ENCODE peak calls at places on chromosomes 4 and X, in five cellular contexts. One of them, this sample, is unnamed.

GRCh38 chr4:113952452-113953029 is 26.9 kb downstream of the ARSJ start:
- DNase-seq in fibroblast of lung: peak
- DNase-seq in aorta: no peak
- DNase-seq in heart right ventricle: no peak
- DNase-seq in SK-N-DZ: peak
- DNase-seq in this sample: no peak

GRCh38 chr4:149031399-149031798 is 589.2 kb upstream of the NR3C2 start:
- DNase-seq in fibroblast of lung: peak
- DNase-seq in aorta: no peak
- DNase-seq in heart right ventricle: no peak
- DNase-seq in SK-N-DZ: no peak
- DNase-seq in this sample: no peak

GRCh38 chrX:116417968-116418367 is 18.4 kb upstream of the SLC6A14 start:
- DNase-seq in fibroblast of lung: no peak
- DNase-seq in aorta: no peak
- DNase-seq in heart right ventricle: no peak
- DNase-seq in SK-N-DZ: no peak
- DNase-seq in this sample: no peak

GRCh38 chrX:138519296-138519695 is 192.2 kb downstream of the FGF13 start:
- DNase-seq in fibroblast of lung: peak
- DNase-seq in aorta: no peak
- DNase-seq in heart right ventricle: no peak
- DNase-seq in SK-N-DZ: no peak
- DNase-seq in this sample: no peak

GRCh38 chr4:88518911-88519310 is 4.7 kb downstream of the PYURF start:
- DNase-seq in fibroblast of lung: no peak
- DNase-seq in aorta: no peak
- DNase-seq in heart right ventricle: no peak
- DNase-seq in SK-N-DZ: no peak
- DNase-seq in this sample: no peak

GRCh38 chrX:82087699-82088098 is 885.8 kb downstream of the SH3BGRL start:
- DNase-seq in fibroblast of lung: no peak
- DNase-seq in aorta: no peak
- DNase-seq in heart right ventricle: peak
- DNase-seq in SK-N-DZ: no peak
- DNase-seq in this sample: peak

GRCh38 chrX:125203737-125204578 is 115.7 kb upstream of the TEX13C start:
- DNase-seq in fibroblast of lung: peak
- DNase-seq in aorta: peak
- DNase-seq in heart right ventricle: peak
- DNase-seq in SK-N-DZ: no peak
- DNase-seq in this sample: peak

GRCh38 chr4:6539009-6539764 is 35.8 kb upstream of the MAN2B2 start:
- DNase-seq in fibroblast of lung: no peak
- DNase-seq in aorta: no peak
- DNase-seq in heart right ventricle: no peak
- DNase-seq in SK-N-DZ: no peak
- DNase-seq in this sample: no peak

GRCh38 chr4:40924096-40924792 is 174.5 kb downstream of the NSUN7 start:
- DNase-seq in fibroblast of lung: peak
- DNase-seq in aorta: peak
- DNase-seq in heart right ventricle: peak
- DNase-seq in SK-N-DZ: peak
- DNase-seq in this sample: peak

GRCh38 chr4:147340111-147340510 is 140.8 kb upstream of the EDNRA start:
- DNase-seq in fibroblast of lung: peak
- DNase-seq in aorta: no peak
- DNase-seq in heart right ventricle: no peak
- DNase-seq in SK-N-DZ: no peak
- DNase-seq in this sample: no peak

GRCh38 chr4:102564399-102564921 is 63.3 kb downstream of the NFKB1 start:
- DNase-seq in fibroblast of lung: peak
- DNase-seq in aorta: no peak
- DNase-seq in heart right ventricle: no peak
- DNase-seq in SK-N-DZ: no peak
- DNase-seq in this sample: no peak

GRCh38 chr4:23822181-23822580 is 67.7 kb downstream of the PPARGC1A start:
- DNase-seq in fibroblast of lung: no peak
- DNase-seq in aorta: no peak
- DNase-seq in heart right ventricle: no peak
- DNase-seq in SK-N-DZ: no peak
- DNase-seq in this sample: no peak

This sample was measured in tibial artery.